ENCODE peak calls at places on chromosomes 16 and 17, in seven cellular contexts. Z is SJCRH30; A is prostate gland; R is hippocampal formation; X is cardiac fibroblast; E is upper lobe of left lung; I is activated naive CD8-positive, alpha-beta T cell treated with anti-CD3 and anti-CD28 coated beads, Interleukin-2, amount 10 ng/mL, durations not matched to agents 7 days and 5 days. B is an unnamed sample.
A peak's percentile ranks its signal among the peaks of the same experiment; 100 is the strongest.

GRCh38 chr16:7714775-7715174 is 382.1 kb downstream of the RBFOX1 start:
- DNase-seq in R (no peak), E (no peak), X (no peak), A (no peak), I (no peak), Z (no peak), B (no peak)

GRCh38 chr17:78414178-78415162 is 36.0 kb downstream of the PGS1 start:
- DNase-seq in E (no peak), I (peak; percentile 75), X (no peak), Z (no peak), R (no peak), A (no peak), B (no peak)

GRCh38 chr17:45394913-45395568 is 37.6 kb downstream of the ARHGAP27 start:
- DNase-seq in Z (peak; percentile 82), E (peak; percentile 89), R (peak; percentile 42), A (peak; percentile 51), X (peak; percentile 89), I (no peak), B (peak; percentile 62)

GRCh38 chr17:56269509-56269908 is 116.2 kb downstream of the ANKFN1 start:
- DNase-seq in X (no peak), I (no peak), E (no peak), R (no peak), Z (no peak), A (no peak), B (no peak)

GRCh38 chr16:54048994-54049929 is 237.3 kb downstream of the IRX3 start:
- DNase-seq in A (no peak), I (no peak), Z (no peak), X (no peak), E (no peak), R (no peak), B (no peak)

GRCh38 chr16:71526111-71526998 is at the start of gene CHST4:
- DNase-seq in E (no peak), Z (peak; percentile 75), A (peak; percentile 20), I (no peak), X (peak; percentile 62), R (no peak), B (peak; percentile 42)

GRCh38 chr17:77581480-77581879 is 377.0 kb upstream of the TNRC6C start:
- DNase-seq in E (no peak), A (no peak), X (peak; percentile 49), Z (no peak), I (peak; percentile 7), R (no peak), B (no peak)

GRCh38 chr17:18772471-18772870 is 8.5 kb upstream of the TVP23B start:
- DNase-seq in A (no peak), Z (no peak), R (no peak), E (no peak), I (no peak), X (no peak), B (no peak)